ENCODE peak calls at places on chromosome 9, in ten cellular contexts. One of them, this sample, is unnamed.

GRCh38 chr9:34412336-34412735 is 35.6 kb upstream of the MYORG start:
- DNase-seq in mammary epithelial cell: no peak
- DNase-seq in mesothelial cell of epicardium: no peak
- DNase-seq in C1 segment of cervical spinal cord: no peak
- DNase-seq in brain microvascular endothelial cell: no peak
- DNase-seq in astrocyte: no peak
- DNase-seq in left cardiac atrium: no peak
- DNase-seq in foreskin fibroblast: no peak
- DNase-seq in hippocampal formation: no peak
- DNase-seq in AG08395: no peak
- DNase-seq in this sample: no peak

GRCh38 chr9:110031511-110032173 is 176.3 kb downstream of the C9orf152 start:
- DNase-seq in mammary epithelial cell: peak
- DNase-seq in mesothelial cell of epicardium: no peak
- DNase-seq in C1 segment of cervical spinal cord: no peak
- DNase-seq in brain microvascular endothelial cell: peak
- DNase-seq in astrocyte: peak
- DNase-seq in left cardiac atrium: no peak
- DNase-seq in foreskin fibroblast: peak
- DNase-seq in hippocampal formation: no peak
- DNase-seq in AG08395: peak
- DNase-seq in this sample: peak

GRCh38 chr9:114738581-114739316 is 56.8 kb upstream of the TEX48 start:
- DNase-seq in mammary epithelial cell: peak
- DNase-seq in mesothelial cell of epicardium: no peak
- DNase-seq in C1 segment of cervical spinal cord: peak
- DNase-seq in brain microvascular endothelial cell: peak
- DNase-seq in astrocyte: peak
- DNase-seq in left cardiac atrium: peak
- DNase-seq in foreskin fibroblast: peak
- DNase-seq in hippocampal formation: no peak
- DNase-seq in AG08395: peak
- DNase-seq in this sample: peak

GRCh38 chr9:27181381-27181780 is 72.4 kb downstream of the TEK start:
- DNase-seq in mammary epithelial cell: peak
- DNase-seq in mesothelial cell of epicardium: no peak
- DNase-seq in C1 segment of cervical spinal cord: no peak
- DNase-seq in brain microvascular endothelial cell: peak
- DNase-seq in astrocyte: peak
- DNase-seq in left cardiac atrium: no peak
- DNase-seq in foreskin fibroblast: no peak
- DNase-seq in hippocampal formation: no peak
- DNase-seq in AG08395: no peak
- DNase-seq in this sample: peak

GRCh38 chr9:114299286-114300152 is 23.4 kb upstream of the ORM1 start:
- DNase-seq in mammary epithelial cell: no peak
- DNase-seq in mesothelial cell of epicardium: no peak
- DNase-seq in C1 segment of cervical spinal cord: no peak
- DNase-seq in brain microvascular endothelial cell: no peak
- DNase-seq in astrocyte: no peak
- DNase-seq in left cardiac atrium: no peak
- DNase-seq in foreskin fibroblast: no peak
- DNase-seq in hippocampal formation: no peak
- DNase-seq in AG08395: no peak
- DNase-seq in this sample: no peak

GRCh38 chr9:138069731-138070456 is 192.3 kb downstream of the CACNA1B start:
- DNase-seq in mammary epithelial cell: no peak
- DNase-seq in mesothelial cell of epicardium: no peak
- DNase-seq in C1 segment of cervical spinal cord: no peak
- DNase-seq in brain microvascular endothelial cell: no peak
- DNase-seq in astrocyte: no peak
- DNase-seq in left cardiac atrium: no peak
- DNase-seq in foreskin fibroblast: no peak
- DNase-seq in hippocampal formation: no peak
- DNase-seq in AG08395: no peak
- DNase-seq in this sample: no peak

GRCh38 chr9:95018099-95018927 is 291.8 kb downstream of the AOPEP start:
- DNase-seq in mammary epithelial cell: peak
- DNase-seq in mesothelial cell of epicardium: no peak
- DNase-seq in C1 segment of cervical spinal cord: no peak
- DNase-seq in brain microvascular endothelial cell: peak
- DNase-seq in astrocyte: peak
- DNase-seq in left cardiac atrium: peak
- DNase-seq in foreskin fibroblast: peak
- DNase-seq in hippocampal formation: peak
- DNase-seq in AG08395: peak
- DNase-seq in this sample: peak

GRCh38 chr9:133773889-133774655 is 35.9 kb upstream of the SARDH start:
- DNase-seq in mammary epithelial cell: no peak
- DNase-seq in mesothelial cell of epicardium: peak
- DNase-seq in C1 segment of cervical spinal cord: no peak
- DNase-seq in brain microvascular endothelial cell: no peak
- DNase-seq in astrocyte: peak
- DNase-seq in left cardiac atrium: no peak
- DNase-seq in foreskin fibroblast: no peak
- DNase-seq in hippocampal formation: no peak
- DNase-seq in AG08395: no peak
- DNase-seq in this sample: peak

GRCh38 chr9:94812343-94812742 is 85.8 kb downstream of the AOPEP start:
- DNase-seq in mammary epithelial cell: peak
- DNase-seq in mesothelial cell of epicardium: no peak
- DNase-seq in C1 segment of cervical spinal cord: no peak
- DNase-seq in brain microvascular endothelial cell: peak
- DNase-seq in astrocyte: peak
- DNase-seq in left cardiac atrium: no peak
- DNase-seq in foreskin fibroblast: peak
- DNase-seq in hippocampal formation: no peak
- DNase-seq in AG08395: peak
- DNase-seq in this sample: peak

GRCh38 chr9:109244179-109245132 is 76.4 kb downstream of the EPB41L4B start:
- DNase-seq in mammary epithelial cell: peak
- DNase-seq in mesothelial cell of epicardium: peak
- DNase-seq in C1 segment of cervical spinal cord: peak
- DNase-seq in brain microvascular endothelial cell: peak
- DNase-seq in astrocyte: peak
- DNase-seq in left cardiac atrium: peak
- DNase-seq in foreskin fibroblast: peak
- DNase-seq in hippocampal formation: peak
- DNase-seq in AG08395: peak
- DNase-seq in this sample: peak

GRCh38 chr9:92429866-92430265 is 5.6 kb upstream of the OMD start:
- DNase-seq in mammary epithelial cell: no peak
- DNase-seq in mesothelial cell of epicardium: no peak
- DNase-seq in C1 segment of cervical spinal cord: no peak
- DNase-seq in brain microvascular endothelial cell: no peak
- DNase-seq in astrocyte: no peak
- DNase-seq in left cardiac atrium: no peak
- DNase-seq in foreskin fibroblast: no peak
- DNase-seq in hippocampal formation: no peak
- DNase-seq in AG08395: no peak
- DNase-seq in this sample: no peak

GRCh38 chr9:119811030-119811429 is 441.8 kb upstream of the BRINP1 start:
- DNase-seq in mammary epithelial cell: no peak
- DNase-seq in mesothelial cell of epicardium: no peak
- DNase-seq in C1 segment of cervical spinal cord: no peak
- DNase-seq in brain microvascular endothelial cell: no peak
- DNase-seq in astrocyte: peak
- DNase-seq in left cardiac atrium: no peak
- DNase-seq in foreskin fibroblast: no peak
- DNase-seq in hippocampal formation: no peak
- DNase-seq in AG08395: peak
- DNase-seq in this sample: peak

GRCh38 chr9:135355466-135356420 is 123.8 kb upstream of the PPP1R26 start:
- DNase-seq in mammary epithelial cell: no peak
- DNase-seq in mesothelial cell of epicardium: no peak
- DNase-seq in C1 segment of cervical spinal cord: no peak
- DNase-seq in brain microvascular endothelial cell: no peak
- DNase-seq in astrocyte: no peak
- DNase-seq in left cardiac atrium: no peak
- DNase-seq in foreskin fibroblast: no peak
- DNase-seq in hippocampal formation: no peak
- DNase-seq in AG08395: no peak
- DNase-seq in this sample: no peak

GRCh38 chr9:83617299-83617698 is 5.6 kb upstream of the IDNK start:
- DNase-seq in mammary epithelial cell: no peak
- DNase-seq in mesothelial cell of epicardium: no peak
- DNase-seq in C1 segment of cervical spinal cord: no peak
- DNase-seq in brain microvascular endothelial cell: no peak
- DNase-seq in astrocyte: no peak
- DNase-seq in left cardiac atrium: no peak
- DNase-seq in foreskin fibroblast: no peak
- DNase-seq in hippocampal formation: no peak
- DNase-seq in AG08395: no peak
- DNase-seq in this sample: no peak

GRCh38 chr9:133692364-133692985 is 45.7 kb downstream of the SARDH start:
- DNase-seq in mammary epithelial cell: no peak
- DNase-seq in mesothelial cell of epicardium: no peak
- DNase-seq in C1 segment of cervical spinal cord: no peak
- DNase-seq in brain microvascular endothelial cell: no peak
- DNase-seq in astrocyte: no peak
- DNase-seq in left cardiac atrium: peak
- DNase-seq in foreskin fibroblast: no peak
- DNase-seq in hippocampal formation: no peak
- DNase-seq in AG08395: no peak
- DNase-seq in this sample: no peak

GRCh38 chr9:115189686-115190085 is 71.7 kb upstream of the TNC start:
- DNase-seq in mammary epithelial cell: no peak
- DNase-seq in mesothelial cell of epicardium: no peak
- DNase-seq in C1 segment of cervical spinal cord: no peak
- DNase-seq in brain microvascular endothelial cell: no peak
- DNase-seq in astrocyte: peak
- DNase-seq in left cardiac atrium: no peak
- DNase-seq in foreskin fibroblast: peak
- DNase-seq in hippocampal formation: no peak
- DNase-seq in AG08395: no peak
- DNase-seq in this sample: no peak

GRCh38 chr9:114662081-114662989 is 4.7 kb upstream of the TEX53 start:
- DNase-seq in mammary epithelial cell: peak
- DNase-seq in mesothelial cell of epicardium: peak
- DNase-seq in C1 segment of cervical spinal cord: peak
- DNase-seq in brain microvascular endothelial cell: peak
- DNase-seq in astrocyte: no peak
- DNase-seq in left cardiac atrium: peak
- DNase-seq in foreskin fibroblast: peak
- DNase-seq in hippocampal formation: peak
- DNase-seq in AG08395: peak
- DNase-seq in this sample: no peak

GRCh38 chr9:137924169-137924568 is 46.6 kb downstream of the CACNA1B start:
- DNase-seq in mammary epithelial cell: no peak
- DNase-seq in mesothelial cell of epicardium: no peak
- DNase-seq in C1 segment of cervical spinal cord: no peak
- DNase-seq in brain microvascular endothelial cell: no peak
- DNase-seq in astrocyte: no peak
- DNase-seq in left cardiac atrium: no peak
- DNase-seq in foreskin fibroblast: no peak
- DNase-seq in hippocampal formation: no peak
- DNase-seq in AG08395: no peak
- DNase-seq in this sample: no peak

GRCh38 chr9:81077572-81077971 is 611.8 kb downstream of the TLE1 start:
- DNase-seq in mammary epithelial cell: no peak
- DNase-seq in mesothelial cell of epicardium: no peak
- DNase-seq in C1 segment of cervical spinal cord: no peak
- DNase-seq in brain microvascular endothelial cell: no peak
- DNase-seq in astrocyte: no peak
- DNase-seq in left cardiac atrium: no peak
- DNase-seq in foreskin fibroblast: no peak
- DNase-seq in hippocampal formation: no peak
- DNase-seq in AG08395: no peak
- DNase-seq in this sample: no peak

GRCh38 chr9:21402387-21403247 is 6.3 kb upstream of the IFNA8 start:
- DNase-seq in mammary epithelial cell: no peak
- DNase-seq in mesothelial cell of epicardium: no peak
- DNase-seq in C1 segment of cervical spinal cord: peak
- DNase-seq in brain microvascular endothelial cell: no peak
- DNase-seq in astrocyte: no peak
- DNase-seq in left cardiac atrium: no peak
- DNase-seq in foreskin fibroblast: peak
- DNase-seq in hippocampal formation: peak
- DNase-seq in AG08395: peak
- DNase-seq in this sample: no peak

GRCh38 chr9:123453904-123454321 is 97.9 kb downstream of the CRB2 start:
- DNase-seq in mammary epithelial cell: no peak
- DNase-seq in mesothelial cell of epicardium: no peak
- DNase-seq in C1 segment of cervical spinal cord: peak
- DNase-seq in brain microvascular endothelial cell: no peak
- DNase-seq in astrocyte: no peak
- DNase-seq in left cardiac atrium: peak
- DNase-seq in foreskin fibroblast: no peak
- DNase-seq in hippocampal formation: peak
- DNase-seq in AG08395: no peak
- DNase-seq in this sample: peak

GRCh38 chr9:72305102-72305546 is 59.9 kb downstream of the ZFAND5 start:
- DNase-seq in mammary epithelial cell: no peak
- DNase-seq in mesothelial cell of epicardium: no peak
- DNase-seq in C1 segment of cervical spinal cord: no peak
- DNase-seq in brain microvascular endothelial cell: peak
- DNase-seq in astrocyte: peak
- DNase-seq in left cardiac atrium: peak
- DNase-seq in foreskin fibroblast: peak
- DNase-seq in hippocampal formation: no peak
- DNase-seq in AG08395: peak
- DNase-seq in this sample: no peak

GRCh38 chr9:119332522-119332921 is 36.7 kb downstream of the BRINP1 start:
- DNase-seq in mammary epithelial cell: no peak
- DNase-seq in mesothelial cell of epicardium: no peak
- DNase-seq in C1 segment of cervical spinal cord: no peak
- DNase-seq in brain microvascular endothelial cell: no peak
- DNase-seq in astrocyte: no peak
- DNase-seq in left cardiac atrium: no peak
- DNase-seq in foreskin fibroblast: no peak
- DNase-seq in hippocampal formation: no peak
- DNase-seq in AG08395: no peak
- DNase-seq in this sample: no peak

GRCh38 chr9:124137009-124137943 is 120.5 kb upstream of the NEK6 start:
- DNase-seq in mammary epithelial cell: no peak
- DNase-seq in mesothelial cell of epicardium: no peak
- DNase-seq in C1 segment of cervical spinal cord: no peak
- DNase-seq in brain microvascular endothelial cell: no peak
- DNase-seq in astrocyte: no peak
- DNase-seq in left cardiac atrium: no peak
- DNase-seq in foreskin fibroblast: no peak
- DNase-seq in hippocampal formation: no peak
- DNase-seq in AG08395: no peak
- DNase-seq in this sample: no peak

GRCh38 chr9:129773262-129774048 is 20.6 kb upstream of the PTGES start:
- DNase-seq in mammary epithelial cell: peak
- DNase-seq in mesothelial cell of epicardium: no peak
- DNase-seq in C1 segment of cervical spinal cord: no peak
- DNase-seq in brain microvascular endothelial cell: peak
- DNase-seq in astrocyte: peak
- DNase-seq in left cardiac atrium: no peak
- DNase-seq in foreskin fibroblast: peak
- DNase-seq in hippocampal formation: no peak
- DNase-seq in AG08395: peak
- DNase-seq in this sample: peak

GRCh38 chr9:138120072-138120471 is 242.5 kb downstream of the CACNA1B start:
- DNase-seq in mammary epithelial cell: no peak
- DNase-seq in mesothelial cell of epicardium: no peak
- DNase-seq in C1 segment of cervical spinal cord: no peak
- DNase-seq in brain microvascular endothelial cell: no peak
- DNase-seq in astrocyte: no peak
- DNase-seq in left cardiac atrium: no peak
- DNase-seq in foreskin fibroblast: no peak
- DNase-seq in hippocampal formation: no peak
- DNase-seq in AG08395: no peak
- DNase-seq in this sample: no peak

GRCh38 chr9:127075592-127076380 is 46.6 kb downstream of the ANGPTL2 start:
- DNase-seq in mammary epithelial cell: no peak
- DNase-seq in mesothelial cell of epicardium: no peak
- DNase-seq in C1 segment of cervical spinal cord: no peak
- DNase-seq in brain microvascular endothelial cell: no peak
- DNase-seq in astrocyte: no peak
- DNase-seq in left cardiac atrium: no peak
- DNase-seq in foreskin fibroblast: no peak
- DNase-seq in hippocampal formation: no peak
- DNase-seq in AG08395: peak
- DNase-seq in this sample: no peak

GRCh38 chr9:37753489-37754190 is at the start of gene TRMT10B:
- DNase-seq in mammary epithelial cell: peak
- DNase-seq in mesothelial cell of epicardium: peak
- DNase-seq in C1 segment of cervical spinal cord: peak
- DNase-seq in brain microvascular endothelial cell: peak
- DNase-seq in astrocyte: peak
- DNase-seq in left cardiac atrium: peak
- DNase-seq in foreskin fibroblast: peak
- DNase-seq in hippocampal formation: peak
- DNase-seq in AG08395: peak
- DNase-seq in this sample: peak